ENCODE peak calls at places on chromosomes 11 and 22, in four cellular contexts. One of them, this sample, is unnamed.
A peak's percentile ranks its signal among the peaks of the same experiment; 100 is the strongest.

GRCh38 chr11:11532574-11532973 is 89.2 kb downstream of the GALNT18 start:
- DNase-seq in IMR-90: peak; percentile 22
- DNase-seq in neural progenitor cell: no peak
- DNase-seq in heart left ventricle: peak; percentile 56
- DNase-seq in this sample: no peak

GRCh38 chr11:75429902-75430691 is 2.9 kb downstream of the KLHL35 start:
- DNase-seq in neural progenitor cell: peak; percentile 87
- DNase-seq in IMR-90: peak; percentile 63
- DNase-seq in heart left ventricle: peak; percentile 75
- DNase-seq in this sample: no peak

GRCh38 chr11:75706260-75706729 is 11.3 kb upstream of the MOGAT2 start:
- DNase-seq in IMR-90: peak; percentile 64
- DNase-seq in heart left ventricle: peak; percentile 76
- DNase-seq in neural progenitor cell: peak; percentile 80
- DNase-seq in this sample: peak; percentile 68

GRCh38 chr11:35389897-35390462 is 29.4 kb downstream of the SLC1A2 start:
- DNase-seq in heart left ventricle: no peak
- DNase-seq in neural progenitor cell: no peak
- DNase-seq in IMR-90: no peak
- DNase-seq in this sample: no peak

GRCh38 chr11:113974741-113975470 is at the start of gene HTR3A:
- DNase-seq in heart left ventricle: peak; percentile 77
- DNase-seq in neural progenitor cell: peak; percentile 78
- DNase-seq in IMR-90: no peak
- DNase-seq in this sample: no peak

GRCh38 chr22:28711820-28712777 is 29.5 kb downstream of the CHEK2 start:
- DNase-seq in neural progenitor cell: no peak
- DNase-seq in heart left ventricle: no peak
- DNase-seq in IMR-90: peak; percentile 97
- DNase-seq in this sample: no peak

GRCh38 chr11:62705401-62705800 is 1.8 kb downstream of the BSCL2 start:
- DNase-seq in neural progenitor cell: no peak
- DNase-seq in IMR-90: no peak
- DNase-seq in heart left ventricle: no peak
- DNase-seq in this sample: no peak

GRCh38 chr11:121415861-121416260 is 36.3 kb upstream of the SORL1 start:
- DNase-seq in IMR-90: no peak
- DNase-seq in heart left ventricle: no peak
- DNase-seq in neural progenitor cell: no peak
- DNase-seq in this sample: no peak

GRCh38 chr11:16215352-16215751 is 141.0 kb downstream of the SOX6 start:
- DNase-seq in neural progenitor cell: no peak
- DNase-seq in IMR-90: no peak
- DNase-seq in heart left ventricle: no peak
- DNase-seq in this sample: no peak

DNA sequence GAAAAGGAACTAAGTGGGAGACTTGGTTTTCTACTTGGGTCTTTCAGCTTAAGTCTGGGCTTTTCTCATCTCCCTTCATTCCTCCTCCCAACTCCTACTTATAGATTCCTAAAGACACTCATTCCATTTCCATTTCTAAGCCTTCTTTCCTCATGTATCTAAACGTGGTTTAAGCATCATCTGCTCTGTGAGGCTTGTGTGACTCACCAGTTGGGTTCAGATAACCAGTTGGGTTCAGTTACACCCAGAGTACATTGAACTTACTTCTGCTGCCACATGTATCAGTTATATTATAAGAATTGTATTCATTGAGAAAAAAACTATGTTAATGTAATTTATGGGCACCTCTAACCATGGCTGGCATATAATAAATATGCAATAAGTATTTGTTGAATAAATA is 831.2 kb upstream of the CCDC90B start:
- DNase-seq in IMR-90: peak; percentile 16
- DNase-seq in neural progenitor cell: no peak
- DNase-seq in heart left ventricle: no peak
- DNase-seq in this sample: no peak
- H3K9me3 ChIP-seq in IMR-90: no peaks in the 10 kb centered on the region
- H3K9me3 ChIP-seq in neural progenitor cell: no peaks in the 10 kb centered on the region
- H3K9me3 ChIP-seq in heart left ventricle: no peaks in the 10 kb centered on the region
- H3K9me3 ChIP-seq in this sample: no peaks in the 10 kb centered on the region

GRCh38 chr11:77589181-77589520 is 602 bp upstream of the AQP11 start:
- DNase-seq in heart left ventricle: no peak
- DNase-seq in IMR-90: no peak
- DNase-seq in neural progenitor cell: no peak
- DNase-seq in this sample: no peak
- TF ChIP-seq CTCF in heart left ventricle: no peak
- TF ChIP-seq CTCF in IMR-90: no peak
- TF ChIP-seq CTCF in neural progenitor cell: no peak
- TF ChIP-seq CTCF in this sample: no peak

GRCh38 chr22:47552024-47552423 is 789.6 kb downstream of the TBC1D22A start:
- DNase-seq in neural progenitor cell: no peak
- DNase-seq in heart left ventricle: no peak
- DNase-seq in IMR-90: no peak
- DNase-seq in this sample: no peak

GRCh38 chr22:47551438-47551788 is 789.0 kb downstream of the TBC1D22A start:
- DNase-seq in heart left ventricle: no peak
- DNase-seq in neural progenitor cell: no peak
- DNase-seq in IMR-90: no peak
- DNase-seq in this sample: no peak

GRCh38 chr22:47553436-47553835 is 791.0 kb downstream of the TBC1D22A start:
- DNase-seq in neural progenitor cell: no peak
- DNase-seq in IMR-90: no peak
- DNase-seq in heart left ventricle: no peak
- DNase-seq in this sample: no peak

GRCh38 chr22:47550524-47551437 is 788.3 kb downstream of the TBC1D22A start:
- DNase-seq in neural progenitor cell: no peak
- DNase-seq in IMR-90: no peak
- DNase-seq in heart left ventricle: no peak
- DNase-seq in this sample: no peak

DNA sequence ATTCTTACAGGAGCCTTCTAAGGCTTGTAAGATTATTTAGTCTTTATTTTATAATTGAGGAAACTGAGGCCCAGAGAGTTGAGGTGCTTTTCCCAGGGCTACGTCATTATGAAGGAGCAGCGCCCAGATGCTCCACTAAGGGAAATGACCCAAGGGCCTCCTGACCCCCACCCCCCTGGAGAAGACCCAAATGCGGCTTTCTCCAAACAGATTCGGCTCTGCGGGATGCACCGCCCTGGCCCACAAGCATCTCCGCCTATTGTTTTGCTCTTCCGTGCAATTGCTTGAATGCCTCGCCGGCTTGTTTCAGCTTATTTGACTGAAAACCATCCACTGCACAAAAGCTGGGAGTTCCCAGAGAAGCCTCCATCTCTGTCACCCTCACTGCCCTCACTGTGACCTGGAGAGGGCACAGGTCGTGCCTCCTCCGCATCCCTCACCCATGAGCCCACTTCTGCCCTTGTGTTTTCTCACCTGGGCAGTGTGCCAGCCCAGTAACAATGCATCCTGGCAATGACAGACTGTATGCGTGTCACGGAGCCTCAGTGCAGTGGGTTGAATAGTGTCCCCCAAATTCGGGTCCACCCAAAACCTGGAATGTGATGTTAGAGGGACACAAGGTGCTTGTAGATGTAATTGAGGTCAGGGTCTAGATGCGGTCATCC is 790.2 kb downstream of the TBC1D22A start:
- DNase-seq in IMR-90: no peak
- DNase-seq in heart left ventricle: no peak
- DNase-seq in neural progenitor cell: no peak
- DNase-seq in this sample: no peak
- H3K9me3 ChIP-seq in IMR-90: peaks cover 35% of the 10 kb centered on the region
- H3K9me3 ChIP-seq in heart left ventricle: no peaks in the 10 kb centered on the region
- H3K9me3 ChIP-seq in neural progenitor cell: peaks cover 17% of the 10 kb centered on the region
- H3K9me3 ChIP-seq in this sample: no peaks in the 10 kb centered on the region

DNA sequence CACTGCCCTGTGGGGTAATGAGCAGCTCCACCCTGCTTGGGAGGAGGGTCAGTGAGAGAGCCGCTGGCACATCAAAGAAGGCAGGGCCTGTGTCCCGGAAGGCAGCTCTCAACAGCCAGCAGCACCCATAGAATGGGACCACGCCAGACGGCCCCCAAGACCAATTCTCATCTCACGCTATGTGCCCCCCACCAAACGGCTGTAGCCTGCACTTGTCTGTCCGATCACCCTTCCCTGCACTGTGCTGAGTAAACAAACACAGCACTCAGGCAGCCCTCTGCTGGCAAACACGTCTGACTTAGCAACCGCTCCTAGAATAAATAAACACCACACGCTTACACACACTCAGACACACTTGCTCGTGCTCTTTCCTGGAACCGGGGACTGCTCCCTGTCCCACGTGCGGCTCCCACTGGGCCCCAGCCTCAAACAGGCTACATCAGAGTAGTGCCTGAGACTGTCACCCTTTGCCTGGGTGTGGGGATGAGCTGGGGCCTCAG is 53.2 kb upstream of the CDON start:
- DNase-seq in IMR-90: peak; percentile 95
- DNase-seq in heart left ventricle: peak; percentile 78
- DNase-seq in neural progenitor cell: peak; percentile 42
- DNase-seq in this sample: no peak
- TF ChIP-seq CTCF in IMR-90: peak; percentile 39
- TF ChIP-seq CTCF in heart left ventricle: peak; percentile 14
- TF ChIP-seq CTCF in neural progenitor cell: peak; percentile 30
- TF ChIP-seq CTCF in this sample: no peak

GRCh38 chr22:47394504-47395440 is 632.3 kb downstream of the TBC1D22A start:
- DNase-seq in IMR-90: no peak
- DNase-seq in heart left ventricle: no peak
- DNase-seq in neural progenitor cell: no peak
- DNase-seq in this sample: no peak

GRCh38 chr22:47392054-47392347 is 629.6 kb downstream of the TBC1D22A start:
- DNase-seq in IMR-90: no peak
- DNase-seq in heart left ventricle: peak; percentile 6
- DNase-seq in neural progenitor cell: no peak
- DNase-seq in this sample: no peak

GRCh38 chr22:47391169-47392053 is 629.0 kb downstream of the TBC1D22A start:
- DNase-seq in heart left ventricle: peak; percentile 13
- DNase-seq in neural progenitor cell: no peak
- DNase-seq in IMR-90: no peak
- DNase-seq in this sample: no peak

GRCh38 chr22:47392729-47393128 is 630.3 kb downstream of the TBC1D22A start:
- DNase-seq in neural progenitor cell: no peak
- DNase-seq in heart left ventricle: peak; percentile 4
- DNase-seq in IMR-90: no peak
- DNase-seq in this sample: no peak

GRCh38 chr22:47393191-47393590 is 630.7 kb downstream of the TBC1D22A start:
- DNase-seq in IMR-90: no peak
- DNase-seq in neural progenitor cell: no peak
- DNase-seq in heart left ventricle: peak; percentile 19
- DNase-seq in this sample: no peak
- H3K9me3 ChIP-seq in IMR-90: peaks cover 25% of the 10 kb centered on the region
- H3K9me3 ChIP-seq in neural progenitor cell: no peaks in the 10 kb centered on the region
- H3K9me3 ChIP-seq in heart left ventricle: no peaks in the 10 kb centered on the region
- H3K9me3 ChIP-seq in this sample: no peaks in the 10 kb centered on the region

DNA sequence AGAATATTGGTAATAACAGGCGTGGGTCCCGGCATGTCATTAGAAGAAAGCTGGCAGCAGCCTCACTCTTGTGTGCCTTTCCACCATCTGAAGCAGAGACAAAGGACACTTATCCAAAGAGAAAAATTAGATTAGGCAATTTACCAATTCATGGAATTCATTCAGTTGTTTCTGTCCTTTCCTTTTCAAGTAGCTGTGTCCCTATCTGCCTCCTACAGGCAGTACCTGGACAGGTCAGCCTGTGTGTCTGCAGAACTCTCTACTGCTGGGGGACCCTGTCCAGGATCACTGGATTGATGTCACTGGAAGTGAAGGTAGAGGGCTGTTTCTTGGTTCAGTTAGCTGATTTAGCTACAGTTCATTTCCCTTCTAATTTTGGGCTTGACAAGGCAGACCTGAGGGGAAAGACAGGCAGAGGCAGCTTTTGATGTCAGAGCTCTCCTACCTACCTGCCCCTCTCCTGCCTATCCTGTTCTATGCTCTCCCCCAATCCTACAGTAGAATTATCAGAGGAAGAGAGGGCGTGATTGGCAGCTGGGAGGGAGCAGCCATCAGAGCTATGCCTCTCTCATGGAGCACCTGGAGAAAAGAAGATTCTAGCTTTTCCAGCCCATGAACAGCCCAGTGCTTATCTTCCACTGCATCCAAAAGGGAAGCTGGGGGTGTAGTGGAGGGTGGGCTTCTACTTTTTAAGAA is 20.4 kb upstream of the CCDC90B start:
- DNase-seq in heart left ventricle: no peak
- DNase-seq in neural progenitor cell: no peak
- DNase-seq in IMR-90: no peak
- DNase-seq in this sample: no peak
- TF ChIP-seq CTCF in heart left ventricle: no peak
- TF ChIP-seq CTCF in neural progenitor cell: peak; percentile 28
- TF ChIP-seq CTCF in IMR-90: no peak
- TF ChIP-seq CTCF in this sample: no peak

GRCh38 chr11:69142894-69143293 is 12.8 kb upstream of the SMIM38 start:
- DNase-seq in neural progenitor cell: no peak
- DNase-seq in IMR-90: no peak
- DNase-seq in heart left ventricle: no peak
- DNase-seq in this sample: no peak

GRCh38 chr11:69144719-69145365 is 10.9 kb upstream of the SMIM38 start:
- DNase-seq in IMR-90: peak; percentile 70
- DNase-seq in heart left ventricle: no peak
- DNase-seq in neural progenitor cell: no peak
- DNase-seq in this sample: no peak

GRCh38 chr11:69140635-69141034 is 15.1 kb upstream of the SMIM38 start:
- DNase-seq in neural progenitor cell: no peak
- DNase-seq in IMR-90: no peak
- DNase-seq in heart left ventricle: no peak
- DNase-seq in this sample: no peak

GRCh38 chr11:69144316-69144715 is 11.4 kb upstream of the SMIM38 start:
- DNase-seq in heart left ventricle: no peak
- DNase-seq in neural progenitor cell: no peak
- DNase-seq in IMR-90: peak; percentile 19
- DNase-seq in this sample: no peak

DNA sequence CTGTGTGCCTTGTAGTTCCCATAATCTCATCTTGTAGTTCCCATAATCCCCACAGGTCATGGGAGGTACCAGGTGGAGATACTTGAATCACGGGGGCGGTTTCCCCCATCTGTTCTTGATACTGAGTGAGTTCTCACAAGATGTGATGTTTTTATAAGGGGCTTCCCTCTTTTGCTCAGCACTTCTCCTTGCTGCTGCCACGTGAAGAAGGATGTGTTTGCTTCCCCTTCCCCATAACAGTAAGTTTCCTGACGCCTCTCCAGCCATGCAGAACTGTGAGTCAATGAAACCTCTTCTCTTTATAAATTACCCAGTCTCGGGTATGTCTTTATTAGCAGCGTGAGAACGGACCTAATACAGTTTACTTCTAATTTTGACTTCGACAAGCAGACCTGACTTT is 14.0 kb upstream of the SMIM38 start:
- DNase-seq in neural progenitor cell: no peak
- DNase-seq in heart left ventricle: no peak
- DNase-seq in IMR-90: peak; percentile 8
- DNase-seq in this sample: no peak
- H3K9me3 ChIP-seq in neural progenitor cell: no peaks in the 10 kb centered on the region
- H3K9me3 ChIP-seq in heart left ventricle: peaks cover under 1% of the 10 kb centered on the region
- H3K9me3 ChIP-seq in IMR-90: peaks cover 3% of the 10 kb centered on the region
- H3K9me3 ChIP-seq in this sample: no peaks in the 10 kb centered on the region

DNA sequence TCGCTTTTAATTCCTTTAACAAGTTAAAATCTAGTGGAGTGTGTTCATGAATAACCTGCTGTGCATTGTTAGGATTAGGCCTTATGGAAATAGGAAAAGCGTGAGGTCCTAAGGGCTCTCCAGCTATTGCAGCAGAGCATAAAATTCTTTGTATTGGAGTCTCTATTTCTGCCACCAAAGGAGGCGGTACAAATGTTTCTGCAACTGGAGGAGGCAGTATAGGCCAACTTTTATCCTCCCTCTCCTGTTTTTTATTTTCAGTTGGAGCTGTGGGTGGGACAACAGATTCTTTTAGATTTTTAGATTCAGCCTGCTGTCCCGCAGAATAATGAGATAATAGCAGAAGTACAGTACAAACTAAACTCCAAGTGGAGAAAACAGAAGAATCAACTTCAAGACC is 26.2 kb downstream of the OR10A6 start:
- DNase-seq in heart left ventricle: no peak
- DNase-seq in IMR-90: peak; percentile 69
- DNase-seq in neural progenitor cell: peak; percentile 33
- DNase-seq in this sample: no peak
- TF ChIP-seq CTCF in heart left ventricle: no peak
- TF ChIP-seq CTCF in IMR-90: peak; percentile 71
- TF ChIP-seq CTCF in neural progenitor cell: peak; percentile 46
- TF ChIP-seq CTCF in this sample: no peak

This sample was measured in MM.1S.